ENCODE peak calls at places on chromosome 10, in seven cellular contexts. L is heart left ventricle, F is A549, U is tibial nerve, J is spleen, T is psoas muscle, X is BE2C. Y is an unnamed sample.

GRCh38 chr10:17144032-17144431 is 14.4 kb upstream of the CUBN start:
- DNase-seq in X (no peak), U (no peak), T (no peak), J (no peak), F (no peak), L (no peak), Y (no peak)

GRCh38 chr10:71725998-71726672 is 6.6 kb upstream of the C10orf105 start:
- DNase-seq in U (no peak), T (no peak), L (no peak), J (no peak), X (peak; percentile 68), F (peak; percentile 67), Y (no peak)

GRCh38 chr10:95229724-95230627 is 35.9 kb downstream of the ACSM6 start:
- DNase-seq in F (peak; percentile 60), J (no peak), X (no peak), U (no peak), L (no peak), T (no peak), Y (peak; percentile 59)

GRCh38 chr10:122342293-122343134 is 32.0 kb upstream of the PLEKHA1 start:
- DNase-seq in J (no peak), L (peak; percentile 43), X (peak; percentile 27), F (peak; percentile 71), T (no peak), U (no peak), Y (peak; percentile 68)

GRCh38 chr10:118563373-118563890 is 32.0 kb downstream of the PRLHR start:
- DNase-seq in J (no peak), T (no peak), X (no peak), U (no peak), F (no peak), L (no peak), Y (peak; percentile 93)

GRCh38 chr10:124176309-124177179 is 83.1 kb upstream of the CHST15 start:
- DNase-seq in F (no peak), J (no peak), U (no peak), L (no peak), X (no peak), T (no peak), Y (no peak)

GRCh38 chr10:127715782-127716378 is 21.1 kb upstream of the FOXI2 start:
- DNase-seq in T (no peak), X (no peak), F (no peak), L (no peak), J (no peak), U (no peak), Y (peak; percentile 41)

GRCh38 chr10:18689498-18689897 is 30.3 kb downstream of the ARL5B start:
- DNase-seq in X (no peak), J (no peak), U (no peak), T (no peak), F (no peak), L (no peak), Y (peak; percentile 10)

GRCh38 chr10:15789793-15790525 is 70.2 kb upstream of the ITGA8 start:
- DNase-seq in T (no peak), F (no peak), U (no peak), J (no peak), X (no peak), L (no peak), Y (no peak)

GRCh38 chr10:49007128-49007527 is 67.5 kb upstream of the LRRC18 start:
- DNase-seq in U (no peak), J (no peak), T (no peak), X (no peak), L (no peak), F (no peak), Y (no peak)

GRCh38 chr10:21552638-21553037 is 18.6 kb downstream of the MLLT10 start:
- DNase-seq in J (no peak), X (no peak), F (no peak), U (no peak), T (no peak), L (no peak), Y (no peak)

GRCh38 chr10:103781329-103782061 is 73.9 kb downstream of the SH3PXD2A start:
- DNase-seq in U (no peak), T (no peak), F (peak; percentile 68), J (no peak), L (no peak), X (no peak), Y (peak; percentile 33)

GRCh38 chr10:128047991-128048826 is 78.0 kb downstream of the MKI67 start:
- DNase-seq in T (no peak), L (peak; percentile 58), U (no peak), X (no peak), J (peak; percentile 82), F (no peak), Y (no peak)

GRCh38 chr10:70479626-70480253 is 1.2 kb downstream of the PALD1 start:
- DNase-seq in X (no peak), U (no peak), F (no peak), J (no peak), L (no peak), T (peak; percentile 31), Y (no peak)

GRCh38 chr10:119316729-119317097 is 109.3 kb downstream of the GRK5 start:
- DNase-seq in L (no peak), X (peak; percentile 29), U (no peak), T (no peak), F (peak; percentile 92), J (no peak), Y (peak; percentile 69)

GRCh38 chr10:17115683-17116082 is 13.9 kb downstream of the CUBN start:
- DNase-seq in U (no peak), T (no peak), X (no peak), F (peak; percentile 50), J (no peak), L (no peak), Y (no peak)

GRCh38 chr10:14727389-14727918 is 47.2 kb downstream of the FAM107B start:
- DNase-seq in F (no peak), U (no peak), J (no peak), L (no peak), X (no peak), T (no peak), Y (no peak)

GRCh38 chr10:74189999-74190421 is 39.0 kb downstream of the ADK start:
- DNase-seq in F (no peak), L (no peak), X (no peak), J (no peak), T (no peak), U (no peak), Y (peak; percentile 32)

GRCh38 chr10:80411267-80411668 is 2.9 kb downstream of the PRXL2A start:
- DNase-seq in U (no peak), J (no peak), F (no peak), L (no peak), T (peak; percentile 28), X (peak; percentile 76), Y (peak; percentile 94)

GRCh38 chr10:5762531-5762930 is 50.7 kb downstream of the GDI2 start:
- DNase-seq in X (no peak), T (no peak), L (no peak), F (no peak), J (no peak), U (no peak), Y (no peak)

GRCh38 chr10:114310346-114310745 is 71.3 kb downstream of the VWA2 start:
- DNase-seq in U (no peak), J (peak; percentile 43), L (no peak), X (no peak), F (no peak), T (no peak), Y (no peak)

GRCh38 chr10:3622845-3623621 is 162.0 kb downstream of the KLF6 start:
- DNase-seq in L (no peak), F (no peak), J (no peak), U (no peak), T (no peak), X (no peak), Y (no peak)

DNA sequence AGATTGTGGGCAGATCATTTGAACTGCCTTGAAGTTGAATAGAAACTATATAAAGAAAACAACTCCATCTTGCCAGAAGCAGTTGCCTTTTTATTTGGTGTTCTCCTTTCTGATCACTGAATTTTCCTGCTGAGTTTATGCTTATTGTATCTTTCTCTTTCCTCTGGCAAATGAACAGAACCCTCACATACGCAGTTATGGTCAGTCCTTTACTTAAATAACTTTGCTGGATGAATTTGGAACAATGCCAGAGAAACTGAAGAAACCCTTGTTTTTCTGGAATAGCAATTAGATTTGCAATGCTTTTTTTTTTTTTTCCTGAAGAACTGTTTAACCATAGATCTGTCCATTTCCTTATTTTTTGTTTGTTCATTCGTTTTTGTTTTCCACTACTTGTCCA is 133.1 kb downstream of the BICC1 start:
- DNase-seq in T (no peak), F (no peak), L (no peak), X (no peak), U (no peak), J (no peak), Y (no peak)
- H3K4me3 ChIP-seq in T (no peak overlapping the region), F (no peak overlapping the region), L (no peak overlapping the region), X (no peak overlapping the region), U (no peak overlapping the region), J (no peak overlapping the region), Y (no peak overlapping the region)

GRCh38 chr10:129855836-129856563 is 108.1 kb downstream of the EBF3 start:
- DNase-seq in F (no peak), J (no peak), U (no peak), X (no peak), L (no peak), T (no peak), Y (no peak)
- H3K9me3 ChIP-seq in F (peaks cover 5% of the 10 kb centered on the region), J (no peaks in the 10 kb centered on the region), U (no peaks in the 10 kb centered on the region), X (no peaks in the 10 kb centered on the region), L (peaks cover 10% of the 10 kb centered on the region), T (no peaks in the 10 kb centered on the region), Y (no peaks in the 10 kb centered on the region)

DNA sequence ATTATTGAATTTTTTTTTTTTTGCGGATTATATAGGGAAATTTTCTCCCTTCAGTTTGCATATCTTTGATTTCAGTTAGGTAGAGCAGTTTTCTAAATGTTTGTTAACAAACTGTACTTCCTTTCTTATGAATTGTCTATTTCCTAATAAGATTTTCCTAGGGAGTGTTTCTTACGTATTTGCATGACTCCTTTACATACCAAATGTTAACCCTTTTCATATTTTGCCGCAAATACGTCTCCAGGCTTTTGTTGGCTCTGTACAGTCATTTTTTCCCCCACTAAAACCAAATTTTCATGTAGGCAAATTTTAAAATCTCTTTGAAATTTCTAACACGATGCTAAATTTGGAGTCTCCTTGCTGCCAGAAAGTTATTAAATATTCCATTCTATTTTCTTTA is 1.9 kb upstream of the FRAT2 start:
- DNase-seq in X (no peak), F (no peak), U (no peak), J (no peak), L (no peak), T (no peak), Y (no peak)
- H3K4me3 ChIP-seq in X (no peak overlapping the region), F (no peak overlapping the region), U (no peak overlapping the region), J (no peak overlapping the region), L (no peak overlapping the region), T (no peak overlapping the region), Y (no peak overlapping the region)

DNA sequence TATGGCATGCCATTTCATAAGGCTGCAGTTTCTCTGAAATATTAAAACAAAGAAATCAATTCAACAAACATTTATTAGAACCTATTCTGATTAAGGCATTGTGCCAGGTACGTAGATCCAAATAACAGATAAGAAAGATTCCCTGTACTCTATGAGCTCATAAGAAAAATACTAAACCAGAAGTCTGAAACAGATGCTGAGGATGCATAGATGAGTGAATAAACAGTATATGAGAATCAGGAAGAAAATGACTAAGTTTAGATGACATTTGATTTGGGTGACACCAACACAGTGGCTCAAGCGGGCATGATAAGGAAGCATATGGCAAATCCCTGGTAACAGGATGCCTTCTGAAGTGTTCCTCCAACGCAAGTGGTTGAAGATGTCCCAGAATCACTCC is 477.2 kb downstream of the PARD3 start:
- DNase-seq in J (no peak), T (no peak), U (no peak), X (no peak), L (no peak), F (no peak), Y (no peak)
- H3K9me3 ChIP-seq in J (no peaks in the 10 kb centered on the region), T (no peaks in the 10 kb centered on the region), U (no peaks in the 10 kb centered on the region), X (no peaks in the 10 kb centered on the region), L (no peaks in the 10 kb centered on the region), F (no peaks in the 10 kb centered on the region), Y (no peaks in the 10 kb centered on the region)